ENCODE peak calls at places on chromosomes 1 and 21, in nine cellular contexts. P is fibroblast of villous mesenchyme; L is hippocampal formation; F is NCI-H460; M is activated naive CD4-positive, alpha-beta T cell treated with anti-CD3 and anti-CD28 coated beads, Interleukin-2, amount 50 U/mL, for 16 hours; Y is cardiac fibroblast; S is aorta; R is activated CD8-positive, alpha-beta memory T cell treated with anti-CD3 and anti-CD28 coated beads for 1 hour; J is stimulated activated CD4-positive, alpha-beta T cell treated with anti-CD3 and anti-CD28 coated beads, Interleukin-1b, Interleukin-23, amount 100 ng/mL, for 1 hour. C is an unnamed sample.

GRCh38 chr21:26934383-26934782 is 32.5 kb downstream of the ADAMTS5 start:
- DNase-seq in P (no peak), L (no peak), F (no peak), M (no peak), Y (no peak), S (no peak), R (no peak), J (no peak), C (no peak)

GRCh38 chr1:74913978-74914377 is 181.0 kb downstream of the TYW3 start:
- DNase-seq in P (no peak), L (no peak), F (no peak), M (no peak), Y (no peak), S (no peak), R (no peak), J (no peak), C (no peak)

GRCh38 chr1:26597629-26598039 is 68.1 kb downstream of the RPS6KA1 start:
- DNase-seq in P (peak; percentile 63), L (no peak), F (peak; percentile 51), M (no peak), Y (peak; percentile 76), S (no peak), R (no peak), J (no peak), C (no peak)

GRCh38 chr1:46343705-46344104 is 3.1 kb downstream of the NSUN4 start:
- DNase-seq in P (no peak), L (no peak), F (no peak), M (no peak), Y (no peak), S (no peak), R (no peak), J (no peak), C (no peak)

GRCh38 chr1:245197911-245198379 is 43.2 kb downstream of the KIF26B start:
- DNase-seq in P (peak; percentile 59), L (no peak), F (no peak), M (no peak), Y (peak; percentile 86), S (no peak), R (no peak), J (no peak), C (no peak)

GRCh38 chr1:181714428-181714827 is 231.1 kb downstream of the CACNA1E start:
- DNase-seq in P (no peak), L (no peak), F (no peak), M (no peak), Y (no peak), S (no peak), R (no peak), J (no peak), C (no peak)

GRCh38 chr1:113279776-113280391 is 110.4 kb upstream of the MAGI3 start:
- DNase-seq in P (no peak), L (no peak), F (no peak), M (no peak), Y (no peak), S (no peak), R (no peak), J (no peak), C (no peak)

GRCh38 chr1:63947904-63948303 is 174.1 kb downstream of the ROR1 start:
- DNase-seq in P (no peak), L (no peak), F (no peak), M (no peak), Y (no peak), S (no peak), R (no peak), J (no peak), C (no peak)

GRCh38 chr1:234702342-234703000 is 92.5 kb upstream of the IRF2BP2 start:
- DNase-seq in P (no peak), L (no peak), F (no peak), M (no peak), Y (no peak), S (no peak), R (no peak), J (no peak), C (no peak)

GRCh38 chr1:85144351-85144750 is 56.5 kb downstream of the SYDE2 start:
- DNase-seq in P (no peak), L (no peak), F (no peak), M (no peak), Y (no peak), S (no peak), R (no peak), J (no peak), C (no peak)

GRCh38 chr1:202224453-202224852 is 30.9 kb downstream of the LGR6 start:
- DNase-seq in P (no peak), L (no peak), F (no peak), M (no peak), Y (no peak), S (no peak), R (no peak), J (no peak), C (no peak)

GRCh38 chr1:175678471-175678870 is 64.9 kb downstream of the TNR start:
- DNase-seq in P (no peak), L (no peak), F (no peak), M (no peak), Y (no peak), S (no peak), R (no peak), J (no peak), C (no peak)

GRCh38 chr1:159122005-159122621 is 45.5 kb upstream of the AIM2 start:
- DNase-seq in P (peak; percentile 7), L (no peak), F (no peak), M (no peak), Y (peak; percentile 80), S (no peak), R (no peak), J (no peak), C (peak; percentile 19)